ENCODE peak calls at places on chromosomes 12 and 14, in seven cellular contexts. S is T1000; Y is NCI-H748 treated with DMSO at 0.1 percent for 48 hours; P is CD8-positive, alpha-beta T cell; B is AG04450; O is HFFc6; D is stimulated activated CD8-positive, alpha-beta memory T cell treated with anti-CD3 and anti-CD28 coated beads, Interleukin-4, amount 100 ng/mL, for 48 hours. G is an unnamed sample.

GRCh38 chr12:126899926-126900792 is 1366.8 kb upstream of the TMEM132C start:
- DNase-seq in S (no peak), Y (peak; percentile 89), P (no peak), B (no peak), O (no peak), D (no peak), G (no peak)

GRCh38 chr14:84894254-84894653 is 635.7 kb upstream of the FLRT2 start:
- DNase-seq in S (no peak), Y (peak; percentile 59), P (no peak), B (no peak), O (no peak), D (no peak), G (no peak)

GRCh38 chr14:101476258-101476930 is 84.9 kb upstream of the DIO3 start:
- DNase-seq in S (no peak), Y (no peak), P (no peak), B (no peak), O (no peak), D (no peak), G (no peak)

GRCh38 chr14:68232643-68233055 is 413.1 kb downstream of the RAD51B start:
- DNase-seq in S (peak; percentile 89), Y (no peak), P (no peak), B (peak; percentile 98), O (peak; percentile 97), D (peak; percentile 44), G (no peak)

GRCh38 chr14:42994001-42994736 is 1387.5 kb downstream of the LRFN5 start:
- DNase-seq in S (peak; percentile 27), Y (no peak), P (no peak), B (peak; percentile 80), O (no peak), D (no peak), G (no peak)

GRCh38 chr12:104344682-104345081 is 41.1 kb downstream of the EID3 start:
- DNase-seq in S (no peak), Y (no peak), P (no peak), B (no peak), O (no peak), D (no peak), G (no peak)

GRCh38 chr12:20314325-20314724 is 54.0 kb upstream of the PDE3A start:
- DNase-seq in S (no peak), Y (no peak), P (no peak), B (no peak), O (no peak), D (no peak), G (no peak)

GRCh38 chr12:78863482-78864427 is 819 bp upstream of the SYT1 start:
- DNase-seq in S (peak; percentile 27), Y (peak; percentile 88), P (no peak), B (no peak), O (peak; percentile 35), D (no peak), G (peak; percentile 82)

GRCh38 chr12:64030155-64030554 is 185.7 kb downstream of the SRGAP1 start:
- DNase-seq in S (no peak), Y (no peak), P (no peak), B (no peak), O (no peak), D (no peak), G (no peak)

GRCh38 chr14:35366048-35366428 is 38.5 kb downstream of the NFKBIA start:
- DNase-seq in S (peak; percentile 26), Y (no peak), P (no peak), B (no peak), O (peak; percentile 43), D (peak; percentile 76), G (no peak)

G was measured in NCI-H2227 treated with DMSO at 0.1 percent for 48 hours.